ENCODE peak calls at places on chromosomes 11 and 22, in nine cellular contexts. Y is Panc1, X is GM13976, W is kidney epithelial cell, K is Calu3, H is H1, U is tibial nerve, G is HFFc6, T is cardiac muscle cell. V is an unnamed sample.

GRCh38 chr11:86244522-86245368 is at the start of gene EED:
- DNase-seq in W (peak; percentile 69), T (peak; percentile 98), U (peak; percentile 82), G (peak; percentile 96), Y (peak; percentile 89), K (peak; percentile 94), H (peak; percentile 94), X (peak; percentile 91), V (peak; percentile 98)

GRCh38 chr11:119641991-119642745 is 86.8 kb downstream of the NECTIN1 start:
- DNase-seq in U (no peak), Y (peak; percentile 15), G (peak; percentile 22), H (no peak), X (peak; percentile 74), W (no peak), K (peak; percentile 33), T (peak; percentile 28), V (no peak)

GRCh38 chr22:44185237-44186120 is 4.8 kb downstream of the PARVG start:
- DNase-seq in W (no peak), G (no peak), U (no peak), H (no peak), X (no peak), T (no peak), Y (no peak), K (no peak), V (no peak)

GRCh38 chr11:83156150-83156995 is 558 bp upstream of the PCF11 start:
- DNase-seq in W (peak; percentile 100), K (peak; percentile 94), Y (peak; percentile 100), T (peak; percentile 100), G (peak; percentile 100), X (peak; percentile 97), H (peak; percentile 88), U (peak; percentile 98), V (peak; percentile 99)

GRCh38 chr11:86710936-86711335 is 38.5 kb upstream of the ME3 start:
- DNase-seq in Y (no peak), H (no peak), G (no peak), U (no peak), T (no peak), W (no peak), K (no peak), X (no peak), V (no peak)

GRCh38 chr11:75479598-75479986 is 46.1 kb downstream of the GDPD5 start:
- DNase-seq in T (no peak), W (no peak), X (no peak), H (no peak), Y (no peak), K (no peak), G (no peak), U (no peak), V (no peak)

GRCh38 chr11:133706925-133707794 is 138.2 kb downstream of the SPATA19 start:
- DNase-seq in Y (no peak), H (no peak), W (no peak), K (no peak), T (no peak), X (no peak), G (no peak), U (no peak), V (no peak)

GRCh38 chr11:86218125-86219081 is 26.1 kb upstream of the EED start:
- DNase-seq in H (peak; percentile 79), G (peak; percentile 55), Y (peak; percentile 68), X (peak; percentile 43), W (peak; percentile 35), K (peak; percentile 72), U (peak; percentile 30), T (peak; percentile 83), V (no peak)

GRCh38 chr11:45107051-45107450 is 39.4 kb upstream of the PRDM11 start:
- DNase-seq in X (peak; percentile 13), W (no peak), T (no peak), H (no peak), G (no peak), K (no peak), U (no peak), Y (no peak), V (no peak)

GRCh38 chr11:117934526-117935307 is 5.5 kb upstream of the TMPRSS13 start:
- DNase-seq in G (no peak), W (no peak), T (no peak), Y (no peak), X (no peak), H (no peak), K (no peak), U (no peak), V (no peak)

GRCh38 chr11:69398529-69399492 is 82.7 kb upstream of the LINC01488 start:
- DNase-seq in X (no peak), G (no peak), K (no peak), W (no peak), T (no peak), U (no peak), H (no peak), Y (no peak), V (no peak)

GRCh38 chr11:80281194-80281593 is 840.4 kb upstream of the TENM4 start:
- DNase-seq in H (no peak), W (no peak), K (no peak), X (no peak), T (no peak), Y (no peak), U (no peak), G (no peak), V (no peak)

GRCh38 chr22:25357606-25358420 is 138.4 kb downstream of the CRYBB2 start:
- DNase-seq in U (no peak), T (no peak), X (no peak), W (no peak), G (no peak), H (no peak), Y (no peak), K (no peak), V (no peak)

GRCh38 chr22:39677967-39678366 is 107.4 kb downstream of the CACNA1I start:
- DNase-seq in T (no peak), X (no peak), U (no peak), K (no peak), G (no peak), Y (no peak), H (no peak), W (no peak), V (no peak)

GRCh38 chr22:38953577-38954413 is 3.6 kb upstream of the APOBEC3A start:
- DNase-seq in U (no peak), G (no peak), Y (no peak), H (no peak), W (no peak), X (peak; percentile 94), T (no peak), K (peak; percentile 23), V (no peak)

GRCh38 chr22:22460635-22461034 is 47.9 kb downstream of the ZNF280B start:
- DNase-seq in U (no peak), G (no peak), X (peak; percentile 31), H (no peak), Y (no peak), K (no peak), W (no peak), T (peak; percentile 7), V (no peak)

GRCh38 chr11:47908198-47908597 is 60.0 kb upstream of the NUP160 start:
- DNase-seq in K (no peak), U (no peak), W (no peak), T (peak; percentile 86), G (no peak), H (no peak), X (no peak), Y (no peak), V (no peak)

GRCh38 chr11:23885801-23886200 is 611.1 kb upstream of the LUZP2 start:
- DNase-seq in W (no peak), G (no peak), X (no peak), T (no peak), Y (no peak), U (no peak), K (no peak), H (no peak), V (no peak)
- TF ChIP-seq CTCF in W (no peak), G (no peak), X (no peak), T (no peak), Y (no peak), U (no peak), K (no peak), H (no peak), V (no peak)

GRCh38 chr11:112579282-112579681 is 318.6 kb upstream of the PLET1 start:
- DNase-seq in W (no peak), T (no peak), X (no peak), U (no peak), Y (no peak), K (no peak), H (no peak), G (no peak), V (no peak)
- TF ChIP-seq CTCF in W (no peak), T (no peak), X (no peak), U (no peak), Y (no peak), K (no peak), H (no peak), G (no peak), V (no peak)

GRCh38 chr22:37165940-37166674 is 16.4 kb upstream of the IL2RB start:
- DNase-seq in X (no peak), U (no peak), G (no peak), K (no peak), W (no peak), T (no peak), Y (no peak), H (no peak), V (no peak)
- TF ChIP-seq CTCF in X (no peak), U (no peak), G (no peak), K (no peak), W (no peak), T (no peak), Y (no peak), H (no peak), V (no peak)

GRCh38 chr22:47126344-47126811 is 363.9 kb downstream of the TBC1D22A start:
- DNase-seq in U (no peak), X (no peak), T (no peak), K (no peak), W (no peak), H (no peak), Y (no peak), G (no peak), V (no peak)

GRCh38 chr22:47123827-47124442 is 361.5 kb downstream of the TBC1D22A start:
- DNase-seq in T (no peak), H (no peak), X (no peak), G (no peak), U (no peak), W (no peak), K (no peak), Y (no peak), V (no peak)

GRCh38 chr22:47124451-47124881 is 362.0 kb downstream of the TBC1D22A start:
- DNase-seq in U (no peak), X (no peak), W (no peak), T (no peak), K (no peak), G (no peak), H (no peak), Y (no peak), V (no peak)

GRCh38 chr22:47124946-47125345 is 362.5 kb downstream of the TBC1D22A start:
- DNase-seq in X (no peak), U (no peak), H (no peak), Y (no peak), W (no peak), G (no peak), T (no peak), K (no peak), V (no peak)

GRCh38 chr22:47125603-47126002 is 363.2 kb downstream of the TBC1D22A start:
- DNase-seq in G (no peak), Y (no peak), K (no peak), T (peak; percentile 15), U (no peak), W (no peak), X (no peak), H (no peak), V (no peak)
- TF ChIP-seq CTCF in G (no peak), Y (no peak), K (no peak), T (peak; percentile 32), U (no peak), W (peak; percentile 7), X (no peak), H (no peak), V (no peak)